ENCODE peak calls at places on chromosomes 5 and 9, in six cellular contexts. M, W, L, E, G and P are unnamed samples.

GRCh38 chr9:134442486-134443168 is 116.4 kb downstream of the RXRA start:
- DNase-seq in W (no peak), L (no peak), G (peak; percentile 72), E (no peak), M (no peak), P (peak; percentile 73)

GRCh38 chr5:18037718-18038117 is 403.5 kb downstream of the TAF11L14 start:
- DNase-seq in G (no peak), E (no peak), W (no peak), M (no peak), L (no peak), P (no peak)

GRCh38 chr5:95628154-95628810 is 8.4 kb downstream of the GPR150 start:
- DNase-seq in L (no peak), E (no peak), M (no peak), G (no peak), W (no peak), P (no peak)

GRCh38 chr9:4661165-4662095 is 664 bp upstream of the PLPP6 start:
- DNase-seq in M (no peak), L (no peak), W (no peak), E (no peak), G (no peak), P (no peak)

GRCh38 chr9:115997923-115998322 is 155.7 kb upstream of the PAPPA start:
- DNase-seq in L (no peak), M (no peak), W (no peak), E (no peak), G (no peak), P (no peak)

GRCh38 chr9:120100595-120100994 is 479.4 kb downstream of the CDK5RAP2 start:
- DNase-seq in E (no peak), W (no peak), L (no peak), G (no peak), M (no peak), P (no peak)

GRCh38 chr9:34363619-34364351 is 12.9 kb downstream of the MYORG start:
- DNase-seq in L (peak; percentile 52), M (no peak), G (no peak), W (no peak), E (no peak), P (no peak)

GRCh38 chr5:24905123-24905522 is 260.3 kb upstream of the CDH10 start:
- DNase-seq in E (no peak), M (no peak), G (no peak), W (no peak), L (no peak), P (no peak)

GRCh38 chr5:97073420-97073819 is 69.0 kb downstream of the LIX1 start:
- DNase-seq in L (no peak), W (no peak), M (no peak), E (no peak), G (no peak), P (no peak)

GRCh38 chr5:178780581-178781498 is 50.4 kb upstream of the ZNF354A start:
- DNase-seq in G (no peak), W (no peak), E (no peak), M (no peak), L (no peak), P (no peak)

GRCh38 chr5:103397996-103398581 is 139.5 kb downstream of the MACIR start:
- DNase-seq in L (no peak), E (no peak), W (no peak), M (no peak), G (no peak), P (no peak)

GRCh38 chr5:2861605-2862004 is 110.1 kb upstream of the IRX2 start:
- DNase-seq in G (no peak), E (no peak), L (no peak), W (no peak), M (no peak), P (no peak)

GRCh38 chr5:137218896-137219295 is 280.2 kb downstream of the SPOCK1 start:
- DNase-seq in L (no peak), M (no peak), W (no peak), G (no peak), E (no peak), P (no peak)

GRCh38 chr5:101393795-101394450 is 490.8 kb upstream of the ST8SIA4 start:
- DNase-seq in L (no peak), W (no peak), G (no peak), M (no peak), E (no peak), P (no peak)

GRCh38 chr9:72478993-72479392 is 42.4 kb upstream of the TMC1 start:
- DNase-seq in G (no peak), M (no peak), L (no peak), W (no peak), E (no peak), P (no peak)

GRCh38 chr5:169979871-169980270 is 424 bp downstream of the INSYN2B start:
- DNase-seq in W (no peak), M (no peak), E (no peak), G (no peak), L (no peak), P (no peak)

GRCh38 chr5:157476699-157477408 is 16.8 kb downstream of the NIPAL4 start:
- DNase-seq in L (no peak), G (peak; percentile 85), M (peak; percentile 45), W (no peak), E (peak; percentile 75), P (peak; percentile 87)

GRCh38 chr5:177425801-177426565 is 493 bp upstream of the GRK6 start:
- DNase-seq in L (peak; percentile 97), G (peak; percentile 99), W (peak; percentile 100), E (peak; percentile 100), M (peak; percentile 100), P (peak; percentile 99)

GRCh38 chr5:79021753-79022152 is 36.6 kb upstream of the ARSB start:
- DNase-seq in G (no peak), M (no peak), E (no peak), W (no peak), L (no peak), P (no peak)

GRCh38 chr5:176864755-176865154 is 34.4 kb downstream of the HK3 start:
- DNase-seq in G (no peak), E (no peak), L (no peak), W (no peak), M (no peak), P (no peak)

GRCh38 chr9:89675403-89675771 is 70.6 kb downstream of the GADD45G start:
- DNase-seq in G (peak; percentile 88), M (no peak), W (no peak), L (no peak), E (no peak), P (no peak)

GRCh38 chr9:70085241-70085640 is 41.6 kb downstream of the MAMDC2 start:
- DNase-seq in G (no peak), E (no peak), L (no peak), W (no peak), M (no peak), P (peak; percentile 38)

GRCh38 chr9:129497064-129497836 is 123.7 kb downstream of the C9orf50 start:
- DNase-seq in M (no peak), L (no peak), E (no peak), G (peak; percentile 87), W (no peak), P (no peak)

GRCh38 chr9:20658677-20659473 is 25.2 kb upstream of the FOCAD start:
- DNase-seq in G (no peak), E (no peak), M (no peak), L (no peak), W (no peak), P (no peak)
- TF ChIP-seq JUND in G (no peak), E (no peak), M (no peak), L (no peak), W (no peak), P (no peak)

GRCh38 chr5:124880903-124881302 is 134.5 kb upstream of the ZNF608 start:
- DNase-seq in E (no peak), W (no peak), G (no peak), M (no peak), L (no peak), P (no peak)

GRCh38 chr5:124883686-124884085 is 137.2 kb upstream of the ZNF608 start:
- DNase-seq in E (no peak), G (no peak), W (no peak), M (no peak), L (no peak), P (no peak)

GRCh38 chr5:124878583-124879345 is 132.3 kb upstream of the ZNF608 start:
- DNase-seq in L (no peak), M (no peak), W (no peak), G (no peak), E (no peak), P (no peak)

GRCh38 chr5:124884108-124884507 is 137.7 kb upstream of the ZNF608 start:
- DNase-seq in W (no peak), G (no peak), M (no peak), L (no peak), E (no peak), P (no peak)

DNA sequence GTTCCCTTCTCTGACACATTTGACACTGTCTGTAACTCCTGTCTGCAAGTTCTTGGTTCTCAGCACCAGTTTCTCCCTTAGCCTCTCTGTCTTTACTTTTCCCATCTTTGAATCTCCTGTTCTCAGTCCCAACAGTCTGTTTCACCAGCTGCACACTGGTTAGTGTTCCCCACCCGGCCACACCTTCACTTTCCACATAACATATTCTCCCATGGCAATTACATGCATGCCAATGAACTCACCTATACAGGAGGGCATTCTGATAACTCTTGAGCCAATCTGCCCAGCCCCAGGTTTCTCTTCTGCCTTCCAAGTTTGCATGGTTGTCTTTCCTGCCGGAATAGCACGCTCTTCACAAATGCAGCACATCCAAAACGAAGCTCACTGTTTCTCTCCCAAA is 134.9 kb upstream of the ZNF608 start:
- DNase-seq in L (no peak), E (no peak), M (no peak), G (no peak), W (no peak), P (no peak)
- TF ChIP-seq JUND in L (no peak), E (no peak), M (no peak), G (no peak), W (no peak), P (no peak)

GRCh38 chr9:114988962-114989599 is 58.7 kb upstream of the TNFSF8 start:
- DNase-seq in G (no peak), L (no peak), W (peak; percentile 26), M (no peak), E (no peak), P (no peak)
- TF ChIP-seq JUND in G (no peak), L (no peak), W (no peak), M (no peak), E (no peak), P (no peak)

GRCh38 chr5:81834021-81834660 is 83.2 kb upstream of the SSBP2 start:
- DNase-seq in M (no peak), E (no peak), W (no peak), G (no peak), L (no peak), P (no peak)

GRCh38 chr5:81826128-81826527 is 75.2 kb upstream of the SSBP2 start:
- DNase-seq in L (no peak), G (no peak), E (no peak), M (no peak), W (no peak), P (no peak)

GRCh38 chr5:81829242-81829641 is 78.3 kb upstream of the SSBP2 start:
- DNase-seq in E (no peak), G (no peak), W (no peak), L (no peak), M (no peak), P (no peak)

GRCh38 chr5:81827522-81827921 is 76.6 kb upstream of the SSBP2 start:
- DNase-seq in G (no peak), M (no peak), E (no peak), W (no peak), L (no peak), P (no peak)

DNA sequence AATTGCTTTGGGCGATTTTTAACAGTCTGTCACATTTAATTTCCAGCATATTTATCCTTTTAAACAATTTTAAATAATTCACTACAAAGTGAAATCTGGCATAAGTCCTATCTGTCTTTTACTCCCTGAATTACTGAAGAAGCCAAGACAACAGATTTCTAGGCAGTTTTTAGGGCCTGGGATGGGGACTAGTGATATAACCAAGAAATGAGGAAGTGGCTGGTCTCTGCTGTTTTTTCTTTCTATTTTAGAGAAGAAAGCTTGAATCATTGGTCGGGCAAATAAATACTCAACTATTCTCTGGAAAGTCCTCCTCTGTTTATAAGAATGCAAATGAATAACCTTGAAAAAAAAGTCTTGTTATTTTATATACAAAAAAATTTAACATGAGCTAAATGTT is 79.7 kb upstream of the SSBP2 start:
- DNase-seq in W (no peak), L (no peak), M (no peak), E (no peak), G (no peak), P (no peak)
- TF ChIP-seq JUND in W (no peak), L (no peak), M (no peak), E (no peak), G (no peak), P (no peak)